ENCODE peak calls at places on chromosomes 16 and 17, in seven cellular contexts. One of them, this sample, is unnamed.

GRCh38 chr17:55572599-55572998 is 61.3 kb upstream of the SMIM36 start:
- DNase-seq in neural progenitor cell: no peak
- DNase-seq in PC-3: no peak
- DNase-seq in cardiac fibroblast: no peak
- DNase-seq in WERI-Rb-1: no peak
- DNase-seq in GM23338: no peak
- DNase-seq in left lung: no peak
- DNase-seq in this sample: no peak

GRCh38 chr16:22207715-22208360 is 1.8 kb downstream of the EEF2K start:
- DNase-seq in PC-3: no peak
- DNase-seq in neural progenitor cell: no peak
- DNase-seq in GM23338: no peak
- DNase-seq in cardiac fibroblast: no peak
- DNase-seq in left lung: no peak
- DNase-seq in WERI-Rb-1: no peak
- DNase-seq in this sample: no peak

GRCh38 chr17:52147872-52148271 is 10.6 kb downstream of the CA10 start:
- DNase-seq in GM23338: no peak
- DNase-seq in left lung: no peak
- DNase-seq in neural progenitor cell: no peak
- DNase-seq in WERI-Rb-1: no peak
- DNase-seq in cardiac fibroblast: no peak
- DNase-seq in PC-3: peak; percentile 36
- DNase-seq in this sample: no peak

GRCh38 chr17:27968206-27968732 is 74.2 kb upstream of the NLK start:
- DNase-seq in PC-3: no peak
- DNase-seq in cardiac fibroblast: no peak
- DNase-seq in neural progenitor cell: no peak
- DNase-seq in WERI-Rb-1: peak; percentile 70
- DNase-seq in left lung: no peak
- DNase-seq in GM23338: no peak
- DNase-seq in this sample: no peak

GRCh38 chr16:82735176-82735575 is 108.4 kb downstream of the CDH13 start:
- DNase-seq in cardiac fibroblast: peak; percentile 24
- DNase-seq in left lung: no peak
- DNase-seq in GM23338: no peak
- DNase-seq in neural progenitor cell: no peak
- DNase-seq in WERI-Rb-1: no peak
- DNase-seq in PC-3: no peak
- DNase-seq in this sample: no peak

GRCh38 chr17:82804442-82805191 is 35.2 kb downstream of the ZNF750 start:
- DNase-seq in GM23338: no peak
- DNase-seq in WERI-Rb-1: no peak
- DNase-seq in neural progenitor cell: no peak
- DNase-seq in cardiac fibroblast: peak; percentile 84
- DNase-seq in PC-3: no peak
- DNase-seq in left lung: peak; percentile 76
- DNase-seq in this sample: peak; percentile 92

GRCh38 chr16:56195151-56195550 is 3.9 kb downstream of the GNAO1 start:
- DNase-seq in PC-3: peak; percentile 6
- DNase-seq in WERI-Rb-1: no peak
- DNase-seq in neural progenitor cell: no peak
- DNase-seq in GM23338: no peak
- DNase-seq in left lung: no peak
- DNase-seq in cardiac fibroblast: no peak
- DNase-seq in this sample: no peak

GRCh38 chr16:27529962-27530361 is 19.8 kb downstream of the GTF3C1 start:
- DNase-seq in GM23338: no peak
- DNase-seq in neural progenitor cell: no peak
- DNase-seq in PC-3: peak; percentile 45
- DNase-seq in left lung: no peak
- DNase-seq in cardiac fibroblast: peak; percentile 12
- DNase-seq in WERI-Rb-1: no peak
- DNase-seq in this sample: peak; percentile 76

GRCh38 chr16:73847090-73847489 is 449.5 kb upstream of the PSMD7 start:
- DNase-seq in GM23338: peak; percentile 44
- DNase-seq in neural progenitor cell: peak; percentile 12
- DNase-seq in WERI-Rb-1: no peak
- DNase-seq in PC-3: no peak
- DNase-seq in left lung: no peak
- DNase-seq in cardiac fibroblast: no peak
- DNase-seq in this sample: no peak

GRCh38 chr17:65627892-65628622 is 66.6 kb upstream of the AXIN2 start:
- DNase-seq in cardiac fibroblast: peak; percentile 6
- DNase-seq in WERI-Rb-1: no peak
- DNase-seq in neural progenitor cell: no peak
- DNase-seq in PC-3: peak; percentile 98
- DNase-seq in left lung: no peak
- DNase-seq in GM23338: no peak
- DNase-seq in this sample: peak; percentile 46

GRCh38 chr17:44014133-44014436 is 678 bp downstream of the TMEM101 start:
- DNase-seq in GM23338: no peak
- DNase-seq in cardiac fibroblast: no peak
- DNase-seq in WERI-Rb-1: no peak
- DNase-seq in neural progenitor cell: no peak
- DNase-seq in PC-3: no peak
- DNase-seq in left lung: peak; percentile 78
- DNase-seq in this sample: no peak
- TF ChIP-seq CTCF in GM23338: no peak
- TF ChIP-seq CTCF in cardiac fibroblast: no peak
- TF ChIP-seq CTCF in WERI-Rb-1: no peak
- TF ChIP-seq CTCF in neural progenitor cell: no peak
- TF ChIP-seq CTCF in PC-3: no peak
- TF ChIP-seq CTCF in left lung: no peak
- TF ChIP-seq CTCF in this sample: no peak

DNA sequence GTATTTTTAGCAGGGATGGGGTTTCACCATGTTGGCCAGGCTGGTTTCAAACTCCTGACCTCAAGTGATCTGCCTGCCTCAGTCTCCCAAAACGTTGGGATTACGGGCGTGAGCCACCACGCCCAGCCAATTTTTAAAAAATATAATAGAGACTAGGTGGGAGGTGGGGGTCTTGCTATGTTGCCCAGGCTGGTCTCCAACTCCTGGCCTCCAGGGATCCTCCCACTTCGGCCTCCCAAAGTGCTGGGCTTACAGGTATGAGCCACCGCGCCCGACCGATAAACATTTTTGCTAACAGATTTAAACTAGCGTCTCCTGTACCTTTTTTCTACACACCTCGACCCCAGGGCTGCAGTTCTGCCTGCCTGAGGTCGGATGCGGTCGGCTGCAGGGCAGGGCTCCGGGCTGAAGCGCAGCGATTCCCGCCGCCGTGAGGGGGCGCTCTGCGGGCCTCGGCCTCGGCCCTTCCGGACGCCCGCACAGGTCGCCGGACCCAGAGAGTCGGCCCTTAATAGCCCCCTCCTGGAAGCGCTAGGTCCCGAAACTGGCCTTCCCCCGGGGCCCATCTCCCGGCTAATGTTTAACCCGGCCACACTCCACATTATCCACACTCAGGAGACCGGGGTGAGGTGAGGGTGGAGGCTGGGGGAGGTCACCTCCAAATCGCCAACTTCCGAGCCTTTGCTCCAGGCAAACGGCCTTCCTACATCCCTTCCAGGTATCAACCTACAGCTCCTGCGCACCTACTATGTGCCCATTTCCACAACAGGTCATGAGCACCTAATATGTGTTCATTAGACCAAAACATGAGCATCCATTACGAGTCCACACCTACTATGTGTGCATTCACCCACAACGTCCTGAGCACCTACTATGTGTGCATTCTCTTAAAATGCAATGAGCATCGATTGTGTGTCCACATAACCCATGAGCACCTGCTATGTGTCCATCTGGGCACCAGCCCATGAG is 2.0 kb upstream of the GLIS2 start:
- DNase-seq in neural progenitor cell: peak; percentile 86
- DNase-seq in cardiac fibroblast: peak; percentile 57
- DNase-seq in PC-3: no peak
- DNase-seq in left lung: peak; percentile 87
- DNase-seq in WERI-Rb-1: no peak
- DNase-seq in GM23338: peak; percentile 86
- DNase-seq in this sample: peak; percentile 35
- H3K4me3 ChIP-seq in neural progenitor cell: no peak overlapping the region
- H3K4me3 ChIP-seq in cardiac fibroblast: no peak overlapping the region
- H3K4me3 ChIP-seq in PC-3: no peak overlapping the region
- H3K4me3 ChIP-seq in left lung: no peak overlapping the region
- H3K4me3 ChIP-seq in WERI-Rb-1: no peak overlapping the region
- H3K4me3 ChIP-seq in GM23338: peak overlapping the region; percentile 73
- H3K4me3 ChIP-seq in this sample: no peak overlapping the region

DNA sequence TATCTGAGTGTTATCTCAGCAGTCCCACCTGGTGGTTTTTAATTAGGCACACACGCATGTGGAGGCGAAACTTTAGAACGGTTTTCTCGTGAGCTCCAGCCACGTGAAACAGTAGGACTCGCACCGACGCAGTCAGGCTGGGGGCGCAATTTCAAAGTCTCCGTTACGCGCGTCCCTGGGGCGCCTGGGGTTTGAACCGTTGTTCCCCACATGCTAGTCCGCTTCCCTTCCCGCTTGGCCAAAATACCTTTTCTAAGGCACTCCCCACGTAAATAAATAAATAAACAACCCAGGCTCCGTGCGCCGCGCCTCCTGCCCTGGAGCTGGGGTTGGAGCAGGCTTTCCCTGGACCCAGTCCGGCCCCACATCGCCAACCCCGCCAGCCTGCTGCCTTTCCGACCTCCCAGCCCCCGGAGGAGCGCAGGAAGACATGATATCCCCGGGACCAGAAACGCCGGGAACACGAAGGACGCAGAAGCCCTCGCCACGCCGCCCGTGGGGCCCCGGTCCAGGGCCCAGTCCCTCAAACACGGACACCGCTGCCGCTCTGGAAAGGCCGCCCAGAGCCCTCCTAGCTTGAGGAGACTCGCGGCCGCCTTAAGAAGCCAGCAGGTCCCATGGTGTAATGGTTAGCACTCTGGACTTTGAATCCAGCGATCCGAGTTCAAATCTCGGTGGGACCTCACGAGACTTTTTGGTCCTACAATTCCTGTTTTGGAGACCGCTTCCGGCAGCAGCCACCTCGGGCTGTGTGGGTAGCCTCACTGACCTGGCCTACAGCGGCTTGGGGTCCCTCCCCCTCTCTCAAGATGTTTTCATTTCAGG is 18.2 kb downstream of the GNGT2 start:
- DNase-seq in left lung: peak; percentile 93
- DNase-seq in cardiac fibroblast: peak; percentile 90
- DNase-seq in GM23338: peak; percentile 89
- DNase-seq in WERI-Rb-1: peak; percentile 92
- DNase-seq in neural progenitor cell: peak; percentile 88
- DNase-seq in PC-3: peak; percentile 97
- DNase-seq in this sample: peak; percentile 86
- TF ChIP-seq CTCF in left lung: no peak
- TF ChIP-seq CTCF in cardiac fibroblast: peak; percentile 15
- TF ChIP-seq CTCF in GM23338: peak; percentile 29
- TF ChIP-seq CTCF in WERI-Rb-1: peak; percentile 60
- TF ChIP-seq CTCF in neural progenitor cell: peak; percentile 42
- TF ChIP-seq CTCF in PC-3: peak; percentile 55
- TF ChIP-seq CTCF in this sample: peak; percentile 27

DNA sequence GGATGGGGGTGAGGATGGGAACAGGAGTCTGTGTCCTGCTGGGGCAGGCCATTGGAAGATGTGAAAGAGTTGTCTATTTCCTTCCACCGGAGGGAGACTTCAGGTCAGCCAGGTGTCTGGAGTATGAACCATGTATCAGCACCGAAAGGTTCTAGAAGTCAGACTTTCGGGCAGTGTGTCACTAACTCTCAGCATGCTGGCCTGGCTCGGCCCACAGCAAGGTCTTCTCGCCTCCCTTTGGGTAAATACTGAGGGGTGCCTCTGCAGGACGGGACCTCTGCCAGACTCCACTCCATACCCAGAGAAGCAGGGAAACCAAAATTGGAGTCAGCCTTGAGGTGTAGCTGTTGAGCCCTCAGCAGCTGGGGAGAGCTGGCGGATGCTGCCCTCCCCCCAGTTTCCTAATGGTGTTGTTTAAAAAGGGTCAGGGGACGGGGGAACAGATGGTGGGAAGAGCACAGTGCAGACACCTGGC is 507 bp downstream of the CIITA start:
- DNase-seq in neural progenitor cell: no peak
- DNase-seq in WERI-Rb-1: no peak
- DNase-seq in GM23338: peak; percentile 38
- DNase-seq in left lung: no peak
- DNase-seq in PC-3: no peak
- DNase-seq in cardiac fibroblast: no peak
- DNase-seq in this sample: no peak
- H3K4me3 ChIP-seq in neural progenitor cell: no peak overlapping the region
- H3K4me3 ChIP-seq in WERI-Rb-1: no peak overlapping the region
- H3K4me3 ChIP-seq in GM23338: no peak overlapping the region
- H3K4me3 ChIP-seq in left lung: peak overlapping the region; percentile 76
- H3K4me3 ChIP-seq in PC-3: no peak overlapping the region
- H3K4me3 ChIP-seq in cardiac fibroblast: no peak overlapping the region
- H3K4me3 ChIP-seq in this sample: no peak overlapping the region

This sample was measured in fibroblast of mammary gland.